ENCODE peak calls at places on chromosomes 7 and 10, in eight cellular contexts. One of them, this sample, is unnamed.

GRCh38 chr7:5139998-5140397 is 50.0 kb upstream of the WIPI2 start:
- DNase-seq in heart left ventricle: no peak
- DNase-seq in testis: peak; percentile 53
- DNase-seq in upper lobe of left lung: peak; percentile 23
- DNase-seq in transverse colon: peak; percentile 33
- DNase-seq in thyroid gland: peak; percentile 28
- DNase-seq in IMR-90: peak; percentile 9
- DNase-seq in spleen: no peak
- DNase-seq in this sample: peak; percentile 8

GRCh38 chr10:17006631-17007161 is 122.9 kb downstream of the CUBN start:
- DNase-seq in upper lobe of left lung: peak; percentile 82
- DNase-seq in testis: peak; percentile 84
- DNase-seq in transverse colon: no peak
- DNase-seq in heart left ventricle: peak; percentile 53
- DNase-seq in spleen: no peak
- DNase-seq in thyroid gland: peak; percentile 82
- DNase-seq in IMR-90: peak; percentile 59
- DNase-seq in this sample: no peak

GRCh38 chr7:9608560-9608959 is 1175.2 kb downstream of the NXPH1 start:
- DNase-seq in IMR-90: no peak
- DNase-seq in transverse colon: no peak
- DNase-seq in testis: no peak
- DNase-seq in thyroid gland: no peak
- DNase-seq in spleen: no peak
- DNase-seq in heart left ventricle: no peak
- DNase-seq in upper lobe of left lung: no peak
- DNase-seq in this sample: no peak

GRCh38 chr7:47936323-47936722 is 11.9 kb downstream of the PKD1L1 start:
- DNase-seq in upper lobe of left lung: no peak
- DNase-seq in transverse colon: no peak
- DNase-seq in thyroid gland: no peak
- DNase-seq in spleen: no peak
- DNase-seq in heart left ventricle: no peak
- DNase-seq in IMR-90: no peak
- DNase-seq in testis: no peak
- DNase-seq in this sample: no peak

GRCh38 chr7:142997590-142997989 is 29.3 kb downstream of the OR9A2 start:
- DNase-seq in testis: no peak
- DNase-seq in heart left ventricle: no peak
- DNase-seq in spleen: no peak
- DNase-seq in thyroid gland: no peak
- DNase-seq in IMR-90: no peak
- DNase-seq in upper lobe of left lung: no peak
- DNase-seq in transverse colon: no peak
- DNase-seq in this sample: no peak

GRCh38 chr7:822692-823276 is 9.5 kb upstream of the SUN1 start:
- DNase-seq in heart left ventricle: no peak
- DNase-seq in testis: no peak
- DNase-seq in IMR-90: no peak
- DNase-seq in upper lobe of left lung: no peak
- DNase-seq in transverse colon: no peak
- DNase-seq in spleen: no peak
- DNase-seq in thyroid gland: no peak
- DNase-seq in this sample: no peak

GRCh38 chr7:2622869-2623697 is 8.7 kb upstream of the TTYH3 start:
- DNase-seq in thyroid gland: no peak
- DNase-seq in IMR-90: no peak
- DNase-seq in transverse colon: peak; percentile 61
- DNase-seq in testis: no peak
- DNase-seq in upper lobe of left lung: peak; percentile 76
- DNase-seq in heart left ventricle: no peak
- DNase-seq in spleen: peak; percentile 84
- DNase-seq in this sample: no peak

GRCh38 chr7:126185959-126186580 is 1066.7 kb downstream of the GRM8 start:
- DNase-seq in spleen: no peak
- DNase-seq in thyroid gland: no peak
- DNase-seq in upper lobe of left lung: no peak
- DNase-seq in heart left ventricle: no peak
- DNase-seq in testis: no peak
- DNase-seq in IMR-90: no peak
- DNase-seq in transverse colon: no peak
- DNase-seq in this sample: no peak

GRCh38 chr10:93991596-93992284 is 2.0 kb upstream of the PLCE1 start:
- DNase-seq in upper lobe of left lung: peak; percentile 57
- DNase-seq in IMR-90: peak; percentile 73
- DNase-seq in testis: peak; percentile 70
- DNase-seq in heart left ventricle: peak; percentile 72
- DNase-seq in transverse colon: peak; percentile 58
- DNase-seq in spleen: no peak
- DNase-seq in thyroid gland: peak; percentile 72
- DNase-seq in this sample: no peak

GRCh38 chr10:5775705-5776104 is 37.5 kb downstream of the GDI2 start:
- DNase-seq in IMR-90: no peak
- DNase-seq in upper lobe of left lung: peak; percentile 58
- DNase-seq in spleen: peak; percentile 93
- DNase-seq in transverse colon: peak; percentile 37
- DNase-seq in thyroid gland: no peak
- DNase-seq in heart left ventricle: peak; percentile 26
- DNase-seq in testis: no peak
- DNase-seq in this sample: no peak

GRCh38 chr7:125857606-125858005 is 928.0 kb upstream of the POT1 start:
- DNase-seq in testis: no peak
- DNase-seq in upper lobe of left lung: no peak
- DNase-seq in spleen: no peak
- DNase-seq in heart left ventricle: no peak
- DNase-seq in thyroid gland: no peak
- DNase-seq in IMR-90: no peak
- DNase-seq in transverse colon: no peak
- DNase-seq in this sample: no peak

GRCh38 chr10:22611425-22612111 is 102.8 kb downstream of the PIP4K2A start:
- DNase-seq in testis: no peak
- DNase-seq in thyroid gland: no peak
- DNase-seq in IMR-90: no peak
- DNase-seq in upper lobe of left lung: no peak
- DNase-seq in heart left ventricle: no peak
- DNase-seq in spleen: no peak
- DNase-seq in transverse colon: peak; percentile 28
- DNase-seq in this sample: no peak

GRCh38 chr10:124598196-124598595 is 136.6 kb downstream of the LHPP start:
- DNase-seq in IMR-90: no peak
- DNase-seq in testis: no peak
- DNase-seq in transverse colon: no peak
- DNase-seq in spleen: peak; percentile 75
- DNase-seq in thyroid gland: no peak
- DNase-seq in heart left ventricle: no peak
- DNase-seq in upper lobe of left lung: no peak
- DNase-seq in this sample: no peak

GRCh38 chr10:47376522-47377220 is 7.4 kb downstream of the ZNF488 start:
- DNase-seq in heart left ventricle: peak; percentile 10
- DNase-seq in IMR-90: no peak
- DNase-seq in spleen: peak; percentile 40
- DNase-seq in thyroid gland: no peak
- DNase-seq in testis: no peak
- DNase-seq in upper lobe of left lung: no peak
- DNase-seq in transverse colon: no peak
- DNase-seq in this sample: no peak

GRCh38 chr10:3764626-3765375 is 20.2 kb downstream of the KLF6 start:
- DNase-seq in spleen: peak; percentile 86
- DNase-seq in testis: no peak
- DNase-seq in transverse colon: peak; percentile 46
- DNase-seq in heart left ventricle: no peak
- DNase-seq in thyroid gland: no peak
- DNase-seq in upper lobe of left lung: no peak
- DNase-seq in IMR-90: no peak
- DNase-seq in this sample: no peak

GRCh38 chr7:103075337-103075918 is 488 bp downstream of the ARMC10 start:
- DNase-seq in spleen: peak; percentile 94
- DNase-seq in testis: peak; percentile 68
- DNase-seq in IMR-90: peak; percentile 62
- DNase-seq in thyroid gland: peak; percentile 79
- DNase-seq in heart left ventricle: peak; percentile 42
- DNase-seq in transverse colon: peak; percentile 56
- DNase-seq in upper lobe of left lung: peak; percentile 64
- DNase-seq in this sample: peak; percentile 31

GRCh38 chr7:27576360-27576944 is 86.2 kb downstream of the HIBADH start:
- DNase-seq in thyroid gland: no peak
- DNase-seq in upper lobe of left lung: no peak
- DNase-seq in spleen: no peak
- DNase-seq in testis: no peak
- DNase-seq in IMR-90: peak; percentile 46
- DNase-seq in transverse colon: no peak
- DNase-seq in heart left ventricle: no peak
- DNase-seq in this sample: no peak

GRCh38 chr7:37557810-37558209 is 109.1 kb upstream of the ELMO1 start:
- DNase-seq in heart left ventricle: no peak
- DNase-seq in upper lobe of left lung: no peak
- DNase-seq in testis: no peak
- DNase-seq in spleen: no peak
- DNase-seq in thyroid gland: peak; percentile 55
- DNase-seq in IMR-90: no peak
- DNase-seq in transverse colon: no peak
- DNase-seq in this sample: no peak

GRCh38 chr10:60083039-60083344 is 176.6 kb upstream of the CCDC6 start:
- DNase-seq in IMR-90: no peak
- DNase-seq in transverse colon: no peak
- DNase-seq in upper lobe of left lung: no peak
- DNase-seq in testis: no peak
- DNase-seq in spleen: no peak
- DNase-seq in thyroid gland: no peak
- DNase-seq in heart left ventricle: no peak
- DNase-seq in this sample: no peak
- H3K4me3 ChIP-seq in IMR-90: no peak overlapping the region
- H3K4me3 ChIP-seq in transverse colon: no peak overlapping the region
- H3K4me3 ChIP-seq in upper lobe of left lung: no peak overlapping the region
- H3K4me3 ChIP-seq in testis: no peak overlapping the region
- H3K4me3 ChIP-seq in spleen: no peak overlapping the region
- H3K4me3 ChIP-seq in thyroid gland: no peak overlapping the region
- H3K4me3 ChIP-seq in heart left ventricle: no peak overlapping the region
- H3K4me3 ChIP-seq in this sample: no peak overlapping the region

GRCh38 chr10:102408728-102409603 is 9.6 kb downstream of the PSD start:
- DNase-seq in spleen: peak; percentile 82
- DNase-seq in IMR-90: peak; percentile 44
- DNase-seq in thyroid gland: no peak
- DNase-seq in testis: peak; percentile 69
- DNase-seq in transverse colon: peak; percentile 64
- DNase-seq in heart left ventricle: no peak
- DNase-seq in upper lobe of left lung: no peak
- DNase-seq in this sample: no peak
- TF ChIP-seq POLR2A in spleen: no peak
- TF ChIP-seq POLR2A in IMR-90: peak; percentile 14
- TF ChIP-seq POLR2A in thyroid gland: no peak
- TF ChIP-seq POLR2A in testis: no peak
- TF ChIP-seq POLR2A in transverse colon: peak; percentile 28
- TF ChIP-seq POLR2A in heart left ventricle: no peak
- TF ChIP-seq POLR2A in upper lobe of left lung: no peak
- TF ChIP-seq POLR2A in this sample: no peak

GRCh38 chr10:131310904-131311660 is 439 bp downstream of the TCERG1L start:
- DNase-seq in IMR-90: no peak
- DNase-seq in testis: peak; percentile 51
- DNase-seq in upper lobe of left lung: no peak
- DNase-seq in transverse colon: no peak
- DNase-seq in thyroid gland: peak; percentile 44
- DNase-seq in spleen: peak; percentile 74
- DNase-seq in heart left ventricle: no peak
- DNase-seq in this sample: no peak
- H3K4me3 ChIP-seq in IMR-90: no peak overlapping the region
- H3K4me3 ChIP-seq in testis: peak overlapping the region; percentile 55
- H3K4me3 ChIP-seq in upper lobe of left lung: no peak overlapping the region
- H3K4me3 ChIP-seq in transverse colon: no peak overlapping the region
- H3K4me3 ChIP-seq in thyroid gland: peak overlapping the region; percentile 29
- H3K4me3 ChIP-seq in spleen: peak overlapping the region; percentile 40
- H3K4me3 ChIP-seq in heart left ventricle: no peak overlapping the region
- H3K4me3 ChIP-seq in this sample: no peak overlapping the region

DNA sequence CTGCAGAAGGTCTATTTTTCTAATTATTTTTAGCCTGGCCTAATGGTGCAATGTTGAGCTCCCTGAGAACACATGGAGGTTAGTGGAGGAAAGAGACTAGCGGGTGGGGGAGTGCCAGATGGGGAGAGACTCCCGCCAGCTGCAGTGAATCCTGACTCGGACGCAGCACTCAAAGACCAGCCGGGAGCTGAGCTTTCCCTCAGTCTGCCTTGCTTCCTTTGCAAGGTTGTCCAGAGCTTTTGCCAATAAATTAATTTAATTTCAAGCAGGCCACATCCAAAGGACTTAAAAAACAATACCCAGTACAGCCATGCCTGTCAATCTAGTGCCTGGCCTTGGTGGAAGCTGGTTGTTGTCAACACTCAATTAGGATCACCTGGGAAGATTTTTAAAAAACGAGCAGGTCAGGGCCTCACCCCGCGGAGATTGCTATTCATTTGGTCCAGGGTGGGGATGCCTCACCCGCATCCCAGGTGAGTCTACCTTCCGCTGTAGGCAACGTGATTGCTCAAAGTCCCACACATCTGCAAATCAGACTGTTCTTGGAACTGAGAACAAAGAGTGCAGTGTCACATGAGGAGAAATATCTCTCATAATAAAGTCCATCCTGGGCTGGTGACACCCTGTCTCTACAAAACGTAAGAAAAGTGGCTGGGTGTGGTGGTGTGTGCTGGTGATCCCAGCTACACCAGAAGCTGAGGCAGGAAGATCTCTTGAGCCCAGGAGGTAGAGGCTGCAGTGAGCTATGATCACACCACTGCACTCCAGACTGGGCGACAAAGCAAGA is 4.0 kb downstream of the CLRN3 start:
- DNase-seq in heart left ventricle: no peak
- DNase-seq in upper lobe of left lung: no peak
- DNase-seq in transverse colon: peak; percentile 76
- DNase-seq in testis: no peak
- DNase-seq in IMR-90: no peak
- DNase-seq in thyroid gland: no peak
- DNase-seq in spleen: no peak
- DNase-seq in this sample: no peak
- TF ChIP-seq POLR2A in heart left ventricle: no peak
- TF ChIP-seq POLR2A in upper lobe of left lung: no peak
- TF ChIP-seq POLR2A in transverse colon: peak; percentile 94
- TF ChIP-seq POLR2A in testis: no peak
- TF ChIP-seq POLR2A in IMR-90: no peak
- TF ChIP-seq POLR2A in thyroid gland: no peak
- TF ChIP-seq POLR2A in spleen: no peak
- TF ChIP-seq POLR2A in this sample: no peak